ENCODE peak calls at places on chromosomes 12 and 14, in four cellular contexts. One of them, this sample, is unnamed.

GRCh38 chr14:31024042-31024480 is 1.4 kb upstream of the AP4S1 start:
- DNase-seq in H9: no peak
- DNase-seq in trophoblast cell: no peak
- DNase-seq in H1: no peak
- DNase-seq in this sample: no peak

GRCh38 chr12:80299976-80300375 is 144.1 kb upstream of the PTPRQ start:
- DNase-seq in H1: no peak
- DNase-seq in H9: no peak
- DNase-seq in trophoblast cell: no peak
- DNase-seq in this sample: no peak

GRCh38 chr14:100616854-100617714 is 29.9 kb upstream of the BEGAIN start:
- DNase-seq in trophoblast cell: no peak
- DNase-seq in H1: no peak
- DNase-seq in H9: no peak
- DNase-seq in this sample: no peak

GRCh38 chr14:100530270-100531072 is 56.7 kb downstream of the BEGAIN start:
- DNase-seq in H1: no peak
- DNase-seq in H9: no peak
- DNase-seq in trophoblast cell: no peak
- DNase-seq in this sample: no peak

GRCh38 chr14:103126873-103127304 is 3.6 kb downstream of the TNFAIP2 start:
- DNase-seq in H1: no peak
- DNase-seq in H9: peak; percentile 82
- DNase-seq in trophoblast cell: peak; percentile 67
- DNase-seq in this sample: peak; percentile 72

GRCh38 chr14:99454246-99454645 is 26.4 kb downstream of the SETD3 start:
- DNase-seq in trophoblast cell: no peak
- DNase-seq in H1: no peak
- DNase-seq in H9: no peak
- DNase-seq in this sample: no peak

GRCh38 chr12:19739195-19739776 is 300.0 kb downstream of the AEBP2 start:
- DNase-seq in trophoblast cell: peak; percentile 86
- DNase-seq in H1: no peak
- DNase-seq in H9: no peak
- DNase-seq in this sample: peak; percentile 29

GRCh38 chr12:109191621-109192250 is 75.3 kb downstream of the ACACB start:
- DNase-seq in H1: no peak
- DNase-seq in H9: no peak
- DNase-seq in trophoblast cell: peak; percentile 50
- DNase-seq in this sample: no peak

GRCh38 chr12:21602774-21603173 is 1.9 kb downstream of the GYS2 start:
- DNase-seq in trophoblast cell: no peak
- DNase-seq in H9: no peak
- DNase-seq in H1: no peak
- DNase-seq in this sample: no peak

GRCh38 chr12:112370868-112371510 is 11.2 kb downstream of the HECTD4 start:
- DNase-seq in trophoblast cell: no peak
- DNase-seq in H9: no peak
- DNase-seq in H1: no peak
- DNase-seq in this sample: no peak

GRCh38 chr12:106003297-106003696 is 135.5 kb downstream of the NUAK1 start:
- DNase-seq in trophoblast cell: no peak
- DNase-seq in H1: no peak
- DNase-seq in H9: no peak
- DNase-seq in this sample: no peak

GRCh38 chr14:101043891-101044290 is 140.4 kb upstream of the RTL1 start:
- DNase-seq in H9: no peak
- DNase-seq in trophoblast cell: no peak
- DNase-seq in H1: no peak
- DNase-seq in this sample: no peak

GRCh38 chr14:65880507-65880906 is 468.0 kb downstream of the FUT8 start:
- DNase-seq in H9: no peak
- DNase-seq in H1: no peak
- DNase-seq in trophoblast cell: no peak
- DNase-seq in this sample: no peak

GRCh38 chr12:19018302-19018980 is 111.1 kb upstream of the PLEKHA5 start:
- DNase-seq in trophoblast cell: no peak
- DNase-seq in H9: no peak
- DNase-seq in H1: no peak
- DNase-seq in this sample: no peak

GRCh38 chr12:94553130-94553519 is 93.5 kb upstream of the CEP83 start:
- DNase-seq in H1: no peak
- DNase-seq in trophoblast cell: peak; percentile 63
- DNase-seq in H9: no peak
- DNase-seq in this sample: no peak

GRCh38 chr14:38425324-38425976 is 169.6 kb upstream of the CLEC14A start:
- DNase-seq in H9: no peak
- DNase-seq in H1: no peak
- DNase-seq in trophoblast cell: no peak
- DNase-seq in this sample: no peak

GRCh38 chr14:104752338-104752734 is 611 bp upstream of the SIVA1 start:
- DNase-seq in H1: no peak
- DNase-seq in H9: no peak
- DNase-seq in trophoblast cell: no peak
- DNase-seq in this sample: no peak

GRCh38 chr12:2076196-2076570 is 23.4 kb downstream of the CACNA1C start:
- DNase-seq in H9: no peak
- DNase-seq in H1: no peak
- DNase-seq in trophoblast cell: no peak
- DNase-seq in this sample: no peak
- H3K18ac ChIP-seq in H9: no peak overlapping the region
- H3K18ac ChIP-seq in H1: no peak overlapping the region
- H3K18ac ChIP-seq in trophoblast cell: no peak overlapping the region
- H3K18ac ChIP-seq in this sample: no peak overlapping the region

DNA sequence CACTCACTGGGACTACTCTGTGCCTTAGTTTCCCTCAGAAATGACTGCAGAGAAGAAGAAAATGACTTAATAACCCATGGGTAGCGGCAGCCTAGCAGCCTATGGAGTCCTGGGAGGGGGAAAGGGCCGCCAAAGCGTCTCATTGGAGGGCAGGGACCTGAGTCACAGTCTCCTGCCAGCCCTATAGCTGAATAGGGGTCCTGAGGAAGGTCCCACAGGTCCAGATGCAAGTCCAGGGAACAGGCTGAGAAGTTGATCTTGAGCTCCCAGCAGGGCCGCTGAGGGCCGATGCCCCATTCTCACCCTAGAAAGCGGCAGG is 1.4 kb downstream of the HDAC7 start:
- DNase-seq in trophoblast cell: no peak
- DNase-seq in H1: no peak
- DNase-seq in H9: peak; percentile 63
- DNase-seq in this sample: no peak
- H2BK12ac ChIP-seq in trophoblast cell: no peak overlapping the region
- H2BK12ac ChIP-seq in H1: peak overlapping the region; percentile 22
- H2BK12ac ChIP-seq in H9: no peak overlapping the region
- H2BK12ac ChIP-seq in this sample: no peak overlapping the region

GRCh38 chr12:123232807-123233504 is at the start of the genes MPHOSPH9 and MTRFR:
- DNase-seq in H9: peak; percentile 100
- DNase-seq in H1: peak; percentile 98
- DNase-seq in trophoblast cell: peak; percentile 100
- DNase-seq in this sample: peak; percentile 100

GRCh38 chr12:123233505-123234299 is 466 bp downstream of the MTRFR start:
- DNase-seq in H9: no peak
- DNase-seq in H1: no peak
- DNase-seq in trophoblast cell: no peak
- DNase-seq in this sample: no peak

GRCh38 chr12:123232472-123232806 is 502 bp downstream of the MPHOSPH9 start:
- DNase-seq in trophoblast cell: no peak
- DNase-seq in H1: no peak
- DNase-seq in H9: no peak
- DNase-seq in this sample: no peak

GRCh38 chr12:123227581-123228258 is 5.2 kb downstream of the MPHOSPH9 start:
- DNase-seq in H1: no peak
- DNase-seq in H9: no peak
- DNase-seq in trophoblast cell: no peak
- DNase-seq in this sample: no peak

DNA sequence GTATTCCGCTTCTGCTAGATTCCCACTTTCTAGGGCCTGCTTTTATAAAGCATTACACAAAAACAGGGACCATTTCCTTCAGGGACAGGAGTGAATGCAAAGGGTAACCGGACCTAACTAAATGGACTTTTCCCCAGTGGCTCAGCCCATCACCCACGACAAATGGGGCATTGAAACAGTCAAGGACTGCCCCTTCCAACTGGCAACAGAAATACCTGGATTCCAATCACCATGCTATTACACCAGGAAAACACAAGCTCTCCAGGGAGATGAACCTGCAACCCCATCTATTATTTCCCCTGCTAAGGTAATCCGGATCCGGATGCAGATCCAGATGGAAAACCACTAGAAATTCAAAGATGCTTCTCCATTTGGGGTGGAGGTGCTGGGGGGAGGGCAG is 1.0 kb downstream of the MPHOSPH9 start:
- DNase-seq in trophoblast cell: no peak
- DNase-seq in H9: no peak
- DNase-seq in H1: no peak
- DNase-seq in this sample: no peak
- H4K8ac ChIP-seq in trophoblast cell: no peak overlapping the region
- H4K8ac ChIP-seq in H9: no peak overlapping the region
- H4K8ac ChIP-seq in H1: no peak overlapping the region
- H4K8ac ChIP-seq in this sample: no peak overlapping the region

GRCh38 chr12:68428211-68428610 is 96.0 kb upstream of the MDM1 start:
- DNase-seq in H1: no peak
- DNase-seq in trophoblast cell: peak; percentile 92
- DNase-seq in H9: no peak
- DNase-seq in this sample: no peak
- H3K18ac ChIP-seq in H1: no peak overlapping the region
- H3K18ac ChIP-seq in trophoblast cell: no peak overlapping the region
- H3K18ac ChIP-seq in H9: no peak overlapping the region
- H3K18ac ChIP-seq in this sample: no peak overlapping the region

DNA sequence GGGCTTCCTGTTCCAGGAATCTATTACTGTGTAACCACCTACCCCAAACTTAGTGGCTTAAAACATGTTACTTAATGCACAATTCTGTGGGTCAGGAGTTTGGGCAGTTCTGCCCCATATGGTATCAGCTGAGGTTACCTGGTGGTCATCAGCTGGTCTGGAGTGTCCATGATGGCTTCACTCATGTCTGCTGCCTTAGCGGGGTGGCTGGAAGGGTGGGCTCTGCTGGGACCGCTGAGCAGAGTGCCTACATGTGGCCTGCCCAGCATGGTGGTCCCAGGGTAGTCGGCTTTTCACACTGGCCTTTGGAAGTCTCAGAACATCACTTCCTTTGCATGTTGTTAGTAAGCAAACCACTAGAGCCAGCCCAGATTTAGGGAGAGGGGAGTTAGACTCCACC is 53.9 kb downstream of the PELI2 start:
- DNase-seq in H9: no peak
- DNase-seq in trophoblast cell: no peak
- DNase-seq in H1: no peak
- DNase-seq in this sample: no peak
- H2BK12ac ChIP-seq in H9: no peak overlapping the region
- H2BK12ac ChIP-seq in trophoblast cell: peak overlapping the region; percentile 2
- H2BK12ac ChIP-seq in H1: peak overlapping the region; percentile 30
- H2BK12ac ChIP-seq in this sample: no peak overlapping the region

DNA sequence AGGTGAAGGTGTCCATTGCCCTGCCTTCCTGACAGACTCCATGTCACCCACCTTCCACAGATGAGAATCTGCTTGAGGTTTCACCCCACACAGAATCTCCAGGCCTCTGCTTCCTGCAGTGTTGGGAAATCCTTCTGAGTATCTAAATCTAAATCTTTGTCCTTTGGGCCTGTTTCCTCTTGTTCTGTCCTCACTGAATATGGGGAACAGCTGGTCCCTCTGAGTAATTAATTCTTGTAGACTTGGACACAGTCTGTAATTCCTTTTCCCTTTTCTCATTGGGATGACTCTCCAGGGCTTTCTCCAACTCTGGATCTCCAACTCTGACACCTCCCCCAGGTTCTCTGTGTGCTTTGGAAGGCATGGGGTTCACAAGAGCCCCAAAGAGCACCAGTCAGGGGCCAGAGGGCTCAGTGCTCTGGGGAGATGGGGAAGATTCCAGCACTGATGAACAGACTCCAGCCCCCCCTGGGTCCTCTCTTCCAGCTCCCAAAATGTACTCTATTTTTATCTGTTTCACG is 2.3 kb upstream of the ACVRL1 start:
- DNase-seq in H1: no peak
- DNase-seq in trophoblast cell: no peak
- DNase-seq in H9: no peak
- DNase-seq in this sample: no peak
- H4K8ac ChIP-seq in H1: no peak overlapping the region
- H4K8ac ChIP-seq in trophoblast cell: no peak overlapping the region
- H4K8ac ChIP-seq in H9: no peak overlapping the region
- H4K8ac ChIP-seq in this sample: no peak overlapping the region

GRCh38 chr12:101715045-101715444 is 17.6 kb downstream of the CHPT1 start:
- DNase-seq in trophoblast cell: no peak
- DNase-seq in H1: no peak
- DNase-seq in H9: no peak
- DNase-seq in this sample: no peak

GRCh38 chr12:101713930-101714329 is 16.5 kb downstream of the CHPT1 start:
- DNase-seq in H9: no peak
- DNase-seq in trophoblast cell: no peak
- DNase-seq in H1: no peak
- DNase-seq in this sample: no peak

GRCh38 chr12:101710289-101710688 is 12.8 kb downstream of the CHPT1 start:
- DNase-seq in H1: no peak
- DNase-seq in trophoblast cell: no peak
- DNase-seq in H9: no peak
- DNase-seq in this sample: no peak

GRCh38 chr12:101707131-101707782 is 9.8 kb downstream of the CHPT1 start:
- DNase-seq in H1: no peak
- DNase-seq in H9: no peak
- DNase-seq in trophoblast cell: no peak
- DNase-seq in this sample: no peak

GRCh38 chr12:101713059-101713682 is 15.7 kb downstream of the CHPT1 start:
- DNase-seq in H1: no peak
- DNase-seq in trophoblast cell: no peak
- DNase-seq in H9: no peak
- DNase-seq in this sample: peak; percentile 11
- H3K18ac ChIP-seq in H1: no peak overlapping the region
- H3K18ac ChIP-seq in trophoblast cell: no peak overlapping the region
- H3K18ac ChIP-seq in H9: no peak overlapping the region
- H3K18ac ChIP-seq in this sample: no peak overlapping the region

DNA sequence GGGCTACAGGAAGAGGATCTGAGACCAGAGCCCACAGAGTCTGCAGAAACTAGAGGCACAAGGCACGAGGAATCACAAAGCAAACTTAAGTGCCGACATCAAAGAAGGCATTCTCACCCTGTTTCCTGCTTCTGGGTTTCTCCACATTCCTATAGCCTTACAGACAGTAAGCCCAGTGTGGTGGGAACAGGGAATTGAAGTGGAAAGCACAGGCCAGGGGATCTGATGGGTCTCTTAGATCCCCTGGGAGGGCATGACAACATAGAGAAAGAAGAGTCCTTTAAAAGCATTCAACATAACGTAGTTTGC is 75.6 kb upstream of the FRMD6 start:
- DNase-seq in trophoblast cell: no peak
- DNase-seq in H9: peak; percentile 49
- DNase-seq in H1: peak; percentile 27
- DNase-seq in this sample: no peak
- H2BK12ac ChIP-seq in trophoblast cell: peak overlapping the region; percentile 42
- H2BK12ac ChIP-seq in H9: no peak overlapping the region
- H2BK12ac ChIP-seq in H1: peak overlapping the region; percentile 29
- H2BK12ac ChIP-seq in this sample: no peak overlapping the region